ENCODE peak calls at places on chromosomes 13 and 19, in seven cellular contexts. T is uterus, D is kidney epithelial cell, M is progenitor cell of endocrine pancreas, Y is right lobe of liver, G is lower leg skin, F is lung. Q is an unnamed sample.

GRCh38 chr13:85520445-85520844 is 278.8 kb downstream of the SLITRK6 start:
- DNase-seq in T (no peak), D (no peak), M (no peak), Y (no peak), G (no peak), F (no peak), Q (no peak)

GRCh38 chr19:30567535-30568232 is 195.5 kb downstream of the ZNF536 start:
- DNase-seq in T (no peak), D (no peak), M (no peak), Y (no peak), G (no peak), F (no peak), Q (no peak)

GRCh38 chr13:35723820-35724219 is 247.3 kb upstream of the MAB21L1 start:
- DNase-seq in T (no peak), D (no peak), M (no peak), Y (no peak), G (no peak), F (no peak), Q (no peak)

GRCh38 chr13:40438999-40439797 is 227.2 kb downstream of the FOXO1 start:
- DNase-seq in T (no peak), D (no peak), M (no peak), Y (no peak), G (no peak), F (no peak), Q (no peak)

GRCh38 chr19:29542776-29543175 is 17.0 kb downstream of the VSTM2B start:
- DNase-seq in T (no peak), D (no peak), M (no peak), Y (peak), G (no peak), F (no peak), Q (no peak)

GRCh38 chr19:5707576-5708575 is 12.1 kb downstream of the LONP1 start:
- DNase-seq in T (no peak), D (no peak), M (no peak), Y (no peak), G (no peak), F (no peak), Q (peak)

GRCh38 chr13:67122251-67122650 is 107.9 kb downstream of the PCDH9 start:
- DNase-seq in T (no peak), D (no peak), M (no peak), Y (no peak), G (no peak), F (no peak), Q (no peak)

GRCh38 chr13:30002577-30002976 is 152.2 kb upstream of the UBL3 start:
- DNase-seq in T (no peak), D (no peak), M (no peak), Y (no peak), G (no peak), F (no peak), Q (peak)

GRCh38 chr13:98892821-98893220 is 85.0 kb downstream of the DOCK9 start:
- DNase-seq in T (no peak), D (no peak), M (no peak), Y (no peak), G (no peak), F (no peak), Q (no peak)

GRCh38 chr19:54164369-54165068 is 5.0 kb upstream of the LENG1 start:
- DNase-seq in T (no peak), D (no peak), M (peak), Y (no peak), G (no peak), F (peak), Q (no peak)

GRCh38 chr19:661427-662196 is 1.4 kb downstream of the RNF126 start:
- DNase-seq in T (no peak), D (no peak), M (no peak), Y (no peak), G (no peak), F (no peak), Q (no peak)

GRCh38 chr19:4327252-4327876 is 11.3 kb downstream of the STAP2 start:
- DNase-seq in T (peak), D (no peak), M (peak), Y (no peak), G (no peak), F (peak), Q (peak)

GRCh38 chr13:99484405-99484981 is 16.8 kb upstream of the TM9SF2 start:
- DNase-seq in T (no peak), D (no peak), M (no peak), Y (no peak), G (no peak), F (no peak), Q (no peak)

GRCh38 chr13:99866781-99867180 is 104.8 kb downstream of the ZIC5 start:
- DNase-seq in T (no peak), D (no peak), M (no peak), Y (no peak), G (no peak), F (no peak), Q (no peak)

GRCh38 chr19:34707661-34708060 is 26.4 kb upstream of the ZNF181 start:
- DNase-seq in T (no peak), D (no peak), M (no peak), Y (no peak), G (no peak), F (no peak), Q (no peak)

GRCh38 chr19:5621311-5621944 is 1.1 kb downstream of the SAFB2 start:
- DNase-seq in T (peak), D (no peak), M (no peak), Y (no peak), G (peak), F (peak), Q (no peak)

GRCh38 chr19:46772170-46773017 is 16.0 kb downstream of the SLC1A5 start:
- DNase-seq in T (no peak), D (no peak), M (no peak), Y (no peak), G (no peak), F (no peak), Q (no peak)

GRCh38 chr19:29795461-29795860 is 16.3 kb upstream of the CCNE1 start:
- DNase-seq in T (no peak), D (no peak), M (no peak), Y (no peak), G (no peak), F (no peak), Q (no peak)

GRCh38 chr13:101306773-101307172 is 109.5 kb downstream of the NALCN start:
- DNase-seq in T (no peak), D (no peak), M (no peak), Y (no peak), G (no peak), F (no peak), Q (no peak)

GRCh38 chr13:47215741-47216140 is 318.9 kb upstream of the HTR2A start:
- DNase-seq in T (no peak), D (peak), M (no peak), Y (no peak), G (no peak), F (no peak), Q (no peak)

GRCh38 chr13:44238011-44238421 is 135.6 kb upstream of the SERP2 start:
- DNase-seq in T (no peak), D (no peak), M (no peak), Y (no peak), G (no peak), F (no peak), Q (no peak)

GRCh38 chr19:2461751-2462634 is 5.2 kb upstream of the LMNB2 start:
- DNase-seq in T (peak), D (no peak), M (no peak), Y (peak), G (no peak), F (peak), Q (peak)

GRCh38 chr19:50661675-50662441 is 12.6 kb downstream of the C19orf81 start:
- DNase-seq in T (no peak), D (no peak), M (no peak), Y (no peak), G (no peak), F (no peak), Q (no peak)

GRCh38 chr19:10936661-10937084 is 8.1 kb downstream of the TIMM29 start:
- DNase-seq in T (no peak), D (peak), M (peak), Y (no peak), G (no peak), F (no peak), Q (no peak)

GRCh38 chr13:28402057-28402381 is 92.9 kb downstream of the FLT1 start:
- DNase-seq in T (no peak), D (no peak), M (no peak), Y (no peak), G (no peak), F (no peak), Q (no peak)

GRCh38 chr19:44740351-44740824 is 8.1 kb upstream of the BCL3 start:
- DNase-seq in T (no peak), D (no peak), M (no peak), Y (peak), G (no peak), F (no peak), Q (no peak)

GRCh38 chr13:60164490-60164889 is 762 bp upstream of the DIAPH3 start:
- DNase-seq in T (no peak), D (no peak), M (no peak), Y (no peak), G (no peak), F (no peak), Q (no peak)

GRCh38 chr13:60009300-60010248 is 154.2 kb downstream of the DIAPH3 start:
- DNase-seq in T (no peak), D (no peak), M (no peak), Y (no peak), G (peak), F (no peak), Q (no peak)

GRCh38 chr19:40231057-40231456 is 4.6 kb upstream of the CCNP start:
- DNase-seq in T (no peak), D (no peak), M (no peak), Y (no peak), G (no peak), F (no peak), Q (no peak)

GRCh38 chr19:40232479-40232878 is 6.0 kb upstream of the CCNP start:
- DNase-seq in T (no peak), D (no peak), M (no peak), Y (no peak), G (no peak), F (no peak), Q (no peak)

GRCh38 chr19:40232949-40233810 is 6.7 kb upstream of the CCNP start:
- DNase-seq in T (no peak), D (no peak), M (no peak), Y (no peak), G (no peak), F (no peak), Q (no peak)

GRCh38 chr19:40229926-40230417 is 3.5 kb upstream of the CCNP start:
- DNase-seq in T (no peak), D (no peak), M (no peak), Y (no peak), G (no peak), F (no peak), Q (no peak)

GRCh38 chr19:40231544-40232424 is 5.3 kb upstream of the CCNP start:
- DNase-seq in T (no peak), D (no peak), M (no peak), Y (peak), G (no peak), F (no peak), Q (no peak)
- TF ChIP-seq CTCF in T (no peak), D (no peak), M (no peak), Y (no peak), G (no peak), F (no peak), Q (no peak)

GRCh38 chr19:48669903-48670668 is 2.7 kb downstream of the NTN5 start:
- DNase-seq in T (no peak), D (no peak), M (no peak), Y (no peak), G (no peak), F (no peak), Q (no peak)

GRCh38 chr19:48668761-48669160 is 4.1 kb downstream of the NTN5 start:
- DNase-seq in T (no peak), D (no peak), M (no peak), Y (no peak), G (no peak), F (no peak), Q (no peak)

GRCh38 chr19:48671456-48671995 is 1.3 kb downstream of the NTN5 start:
- DNase-seq in T (no peak), D (no peak), M (no peak), Y (no peak), G (no peak), F (no peak), Q (no peak)

GRCh38 chr19:48672994-48673393 is at the start of gene NTN5:
- DNase-seq in T (no peak), D (no peak), M (no peak), Y (no peak), G (no peak), F (no peak), Q (no peak)

GRCh38 chr19:48670699-48671455 is 1.9 kb downstream of the NTN5 start:
- DNase-seq in T (no peak), D (no peak), M (no peak), Y (no peak), G (no peak), F (no peak), Q (no peak)
- TF ChIP-seq CTCF in T (no peak), D (no peak), M (no peak), Y (no peak), G (no peak), F (no peak), Q (no peak)

GRCh38 chr19:6803036-6803404 is 30.5 kb downstream of the VAV1 start:
- DNase-seq in T (no peak), D (no peak), M (no peak), Y (no peak), G (no peak), F (no peak), Q (no peak)

GRCh38 chr19:6800991-6801396 is 28.5 kb downstream of the VAV1 start:
- DNase-seq in T (no peak), D (peak), M (no peak), Y (no peak), G (no peak), F (no peak), Q (no peak)

GRCh38 chr19:6806488-6806887 is 34.0 kb downstream of the VAV1 start:
- DNase-seq in T (no peak), D (no peak), M (no peak), Y (no peak), G (no peak), F (no peak), Q (no peak)

GRCh38 chr19:6801397-6802086 is 29.0 kb downstream of the VAV1 start:
- DNase-seq in T (peak), D (no peak), M (no peak), Y (peak), G (peak), F (peak), Q (no peak)

GRCh38 chr19:6802336-6803035 is 30.0 kb downstream of the VAV1 start:
- DNase-seq in T (no peak), D (no peak), M (no peak), Y (peak), G (peak), F (peak), Q (no peak)
- TF ChIP-seq CTCF in T (no peak), D (no peak), M (no peak), Y (no peak), G (no peak), F (no peak), Q (no peak)

GRCh38 chr19:15264061-15264932 is 32.0 kb upstream of the EPHX3 start:
- DNase-seq in T (peak), D (no peak), M (peak), Y (peak), G (peak), F (peak), Q (peak)
- TF ChIP-seq CTCF in T (peak), D (peak), M (peak), Y (peak), G (no peak), F (peak), Q (peak)

GRCh38 chr13:110400786-110401533 is 93.9 kb downstream of the COL4A2 start:
- DNase-seq in T (no peak), D (no peak), M (no peak), Y (no peak), G (no peak), F (no peak), Q (no peak)

GRCh38 chr13:110404321-110404720 is 97.2 kb downstream of the COL4A2 start:
- DNase-seq in T (no peak), D (no peak), M (no peak), Y (no peak), G (no peak), F (no peak), Q (no peak)

GRCh38 chr13:110402301-110403069 is 95.4 kb downstream of the COL4A2 start:
- DNase-seq in T (no peak), D (no peak), M (no peak), Y (no peak), G (no peak), F (no peak), Q (no peak)

GRCh38 chr13:110403721-110404120 is 96.6 kb downstream of the COL4A2 start:
- DNase-seq in T (no peak), D (no peak), M (no peak), Y (no peak), G (no peak), F (no peak), Q (no peak)

GRCh38 chr13:110403315-110403714 is 96.2 kb downstream of the COL4A2 start:
- DNase-seq in T (no peak), D (no peak), M (no peak), Y (no peak), G (no peak), F (no peak), Q (no peak)
- TF ChIP-seq CTCF in T (no peak), D (no peak), M (no peak), Y (no peak), G (no peak), F (no peak), Q (no peak)

GRCh38 chr13:78241278-78241919 is 322.8 kb upstream of the EDNRB start:
- DNase-seq in T (no peak), D (no peak), M (peak), Y (no peak), G (no peak), F (no peak), Q (no peak)
- TF ChIP-seq CTCF in T (no peak), D (peak), M (peak), Y (peak), G (no peak), F (no peak), Q (peak)

GRCh38 chr19:13244920-13245319 is 94.7 kb downstream of the IER2 start:
- DNase-seq in T (no peak), D (no peak), M (no peak), Y (no peak), G (no peak), F (no peak), Q (no peak)

GRCh38 chr19:13243971-13244370 is 93.8 kb downstream of the IER2 start:
- DNase-seq in T (no peak), D (no peak), M (no peak), Y (no peak), G (no peak), F (no peak), Q (no peak)

GRCh38 chr19:13238891-13239534 is 88.8 kb downstream of the IER2 start:
- DNase-seq in T (no peak), D (no peak), M (no peak), Y (no peak), G (no peak), F (no peak), Q (no peak)

GRCh38 chr19:13240312-13241022 is 90.3 kb downstream of the IER2 start:
- DNase-seq in T (no peak), D (no peak), M (no peak), Y (no peak), G (no peak), F (no peak), Q (no peak)

DNA sequence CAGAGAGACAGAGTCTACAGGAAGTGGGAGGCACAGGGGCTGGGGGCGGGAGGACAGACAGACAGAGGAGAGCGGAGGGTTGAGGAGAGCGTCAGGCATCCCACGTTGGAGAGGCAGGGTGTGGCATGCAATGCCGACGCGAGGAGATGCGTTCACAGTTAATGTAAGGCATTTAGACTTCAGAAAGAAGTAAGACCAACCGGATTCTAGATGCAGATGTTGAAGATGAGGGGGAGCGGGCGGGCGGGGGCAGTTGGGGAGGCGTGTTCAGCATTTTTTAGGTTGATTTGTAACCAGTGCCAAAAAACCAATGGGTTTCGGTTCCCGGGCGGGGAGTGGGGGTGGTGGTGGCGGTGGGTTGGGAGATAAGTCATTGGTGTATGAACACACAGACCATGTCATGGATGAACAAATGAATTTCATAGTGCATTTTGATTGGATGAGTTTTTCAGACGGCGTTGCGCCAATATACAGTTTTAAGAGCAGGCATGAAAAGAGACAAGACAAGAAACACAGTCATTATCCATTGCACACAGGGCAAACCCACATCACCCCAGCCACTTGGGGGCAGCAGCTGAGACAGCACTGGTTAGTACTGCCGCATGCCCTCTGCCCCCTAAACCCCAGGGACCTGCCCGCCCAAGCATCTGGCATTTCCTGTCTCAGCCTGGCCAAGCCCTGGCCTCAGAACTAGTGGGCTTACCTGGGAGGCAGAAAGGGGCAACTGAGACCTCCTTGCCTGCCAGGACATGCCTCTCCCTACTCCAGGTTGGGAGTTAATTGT is 91.3 kb downstream of the IER2 start:
- DNase-seq in T (no peak), D (no peak), M (no peak), Y (no peak), G (no peak), F (no peak), Q (no peak)
- TF ChIP-seq CTCF in T (no peak), D (no peak), M (no peak), Y (no peak), G (no peak), F (no peak), Q (peak)

GRCh38 chr13:49821216-49821820 is 28.8 kb upstream of the KPNA3 start:
- DNase-seq in T (no peak), D (no peak), M (no peak), Y (no peak), G (no peak), F (no peak), Q (no peak)
- TF ChIP-seq CTCF in T (no peak), D (no peak), M (no peak), Y (no peak), G (no peak), F (no peak), Q (no peak)